ENCODE peak calls at places on chromosomes 6 and 20, in ten cellular contexts. J is NCI-H1048; E is amygdala; L is stimulated activated CD4-positive, alpha-beta T cell treated with anti-CD3 and anti-CD28 coated beads, Interleukin-1b, Interleukin-23, amount 100 ng/mL, for 1 hour; K is neural crest cell; I is globus pallidus; O is hippocampal formation; U is pulmonary artery endothelial cell; F is epithelial cell of proximal tubule; Q is M059J. A is an unnamed sample.

GRCh38 chr6:24329451-24329850 is 28.4 kb downstream of the DCDC2 start:
- DNase-seq in J (no peak), E (no peak), L (no peak), K (no peak), I (no peak), O (no peak), U (no peak), F (no peak), Q (peak), A (no peak)

GRCh38 chr20:54017846-54018245 is 52.5 kb downstream of the BCAS1 start:
- DNase-seq in J (no peak), E (no peak), L (no peak), K (no peak), I (no peak), O (no peak), U (no peak), F (no peak), Q (no peak), A (no peak)

GRCh38 chr6:125728739-125729138 is 20.7 kb upstream of the HEY2 start:
- DNase-seq in J (no peak), E (no peak), L (no peak), K (no peak), I (no peak), O (no peak), U (no peak), F (no peak), Q (no peak), A (no peak)

GRCh38 chr6:113995632-113996031 is 24.7 kb upstream of the HDAC2 start:
- DNase-seq in J (no peak), E (peak), L (no peak), K (no peak), I (peak), O (peak), U (peak), F (peak), Q (peak), A (no peak)

GRCh38 chr20:47792021-47792618 is 6.8 kb upstream of the SULF2 start:
- DNase-seq in J (no peak), E (no peak), L (no peak), K (no peak), I (no peak), O (no peak), U (peak), F (peak), Q (peak), A (no peak)

GRCh38 chr6:104700371-104701185 is 159.1 kb downstream of the HACE1 start:
- DNase-seq in J (no peak), E (no peak), L (no peak), K (no peak), I (no peak), O (no peak), U (no peak), F (peak), Q (no peak), A (no peak)

GRCh38 chr6:169784941-169785340 is 33.5 kb downstream of the ERMARD start:
- DNase-seq in J (no peak), E (no peak), L (no peak), K (no peak), I (no peak), O (no peak), U (no peak), F (no peak), Q (no peak), A (no peak)

GRCh38 chr20:10648651-10649050 is 25.1 kb downstream of the JAG1 start:
- DNase-seq in J (no peak), E (no peak), L (no peak), K (no peak), I (no peak), O (no peak), U (no peak), F (no peak), Q (peak), A (no peak)

GRCh38 chr20:11051146-11051545 is 377.3 kb upstream of the JAG1 start:
- DNase-seq in J (no peak), E (no peak), L (no peak), K (no peak), I (no peak), O (no peak), U (no peak), F (no peak), Q (peak), A (no peak)

GRCh38 chr6:43123691-43124314 is 47.3 kb upstream of the SRF start:
- DNase-seq in J (no peak), E (no peak), L (no peak), K (no peak), I (no peak), O (no peak), U (no peak), F (no peak), Q (no peak), A (no peak)

GRCh38 chr20:44020406-44021148 is 105.9 kb downstream of the TOX2 start:
- DNase-seq in J (no peak), E (no peak), L (no peak), K (no peak), I (no peak), O (no peak), U (no peak), F (no peak), Q (no peak), A (no peak)

GRCh38 chr6:100096356-100096755 is 102.3 kb upstream of the MCHR2 start:
- DNase-seq in J (no peak), E (no peak), L (no peak), K (no peak), I (no peak), O (no peak), U (no peak), F (no peak), Q (peak), A (no peak)

GRCh38 chr6:105474234-105474633 is 71.4 kb upstream of the PREP start:
- DNase-seq in J (no peak), E (no peak), L (no peak), K (no peak), I (no peak), O (no peak), U (no peak), F (no peak), Q (no peak), A (no peak)

GRCh38 chr20:50029697-50030428 is 47.1 kb downstream of the SNAI1 start:
- DNase-seq in J (no peak), E (no peak), L (no peak), K (no peak), I (no peak), O (no peak), U (peak), F (peak), Q (peak), A (peak)

GRCh38 chr6:49787176-49787575 is at the start of gene PGK2:
- DNase-seq in J (no peak), E (no peak), L (no peak), K (no peak), I (no peak), O (no peak), U (no peak), F (no peak), Q (peak), A (no peak)

GRCh38 chr20:53599039-53599362 is 5.4 kb upstream of the ZNF217 start:
- DNase-seq in J (no peak), E (no peak), L (no peak), K (no peak), I (no peak), O (no peak), U (no peak), F (no peak), Q (no peak), A (no peak)

GRCh38 chr6:84027340-84028183 is 6.0 kb upstream of the MRAP2 start:
- DNase-seq in J (no peak), E (no peak), L (no peak), K (no peak), I (peak), O (no peak), U (peak), F (peak), Q (peak), A (peak)

GRCh38 chr6:34391023-34391485 is 1.4 kb downstream of the NUDT3 start:
- DNase-seq in J (no peak), E (no peak), L (no peak), K (no peak), I (peak), O (peak), U (no peak), F (no peak), Q (peak), A (no peak)

GRCh38 chr6:51855310-51856082 is 231.9 kb downstream of the PKHD1 start:
- DNase-seq in J (peak), E (no peak), L (no peak), K (peak), I (peak), O (no peak), U (peak), F (no peak), Q (peak), A (no peak)

GRCh38 chr20:46715292-46715756 is 5.9 kb downstream of the SLC2A10 start:
- DNase-seq in J (no peak), E (no peak), L (no peak), K (no peak), I (no peak), O (no peak), U (no peak), F (peak), Q (peak), A (peak)

GRCh38 chr6:106183430-106183829 is 97.3 kb downstream of the PRDM1 start:
- DNase-seq in J (no peak), E (no peak), L (no peak), K (no peak), I (no peak), O (no peak), U (no peak), F (no peak), Q (no peak), A (no peak)

GRCh38 chr6:34658605-34659218 is 37.9 kb downstream of the ILRUN start:
- DNase-seq in J (no peak), E (no peak), L (no peak), K (no peak), I (no peak), O (no peak), U (no peak), F (no peak), Q (peak), A (peak)

GRCh38 chr6:52157301-52157930 is 28.8 kb upstream of the IL17A start:
- DNase-seq in J (no peak), E (no peak), L (no peak), K (no peak), I (no peak), O (no peak), U (peak), F (peak), Q (peak), A (no peak)

GRCh38 chr20:60115452-60115851 is 157.2 kb downstream of the CDH26 start:
- DNase-seq in J (no peak), E (no peak), L (no peak), K (no peak), I (no peak), O (no peak), U (no peak), F (no peak), Q (no peak), A (peak)

GRCh38 chr6:30360139-30360538 is 15.2 kb downstream of the RPP21 start:
- DNase-seq in J (no peak), E (no peak), L (no peak), K (no peak), I (no peak), O (no peak), U (no peak), F (no peak), Q (no peak), A (no peak)

GRCh38 chr6:37724530-37725220 is 27.0 kb upstream of the MDGA1 start:
- DNase-seq in J (no peak), E (no peak), L (no peak), K (no peak), I (no peak), O (no peak), U (no peak), F (no peak), Q (no peak), A (no peak)

GRCh38 chr20:35006531-35006971 is 50.9 kb downstream of the MYH7B start:
- DNase-seq in J (no peak), E (no peak), L (no peak), K (no peak), I (no peak), O (no peak), U (no peak), F (no peak), Q (no peak), A (no peak)

GRCh38 chr6:14452567-14453527 is 335.3 kb downstream of the CD83 start:
- DNase-seq in J (no peak), E (no peak), L (no peak), K (no peak), I (no peak), O (no peak), U (no peak), F (no peak), Q (peak), A (no peak)

GRCh38 chr20:62772994-62773858 is 23.0 kb upstream of the MRGBP start:
- DNase-seq in J (no peak), E (no peak), L (no peak), K (no peak), I (no peak), O (no peak), U (no peak), F (peak), Q (peak), A (no peak)